ENCODE peak calls at places on chromosomes 4 and X, in nine cellular contexts. D, S, N, T, C, Q, R, X and H are unnamed samples.

GRCh38 chrX:133401539-133401938 is 13.8 kb downstream of the GPC4 start:
- DNase-seq in D (no peak), S (no peak), N (no peak), T (no peak), C (no peak), Q (no peak), R (no peak), X (no peak), H (no peak)

GRCh38 chrX:2642791-2643190 is 48.3 kb upstream of the CD99 start:
- DNase-seq in D (no peak), S (no peak), N (no peak), T (no peak), C (no peak), Q (no peak), R (no peak), X (no peak), H (no peak)

GRCh38 chrX:133668225-133668931 is 253.1 kb upstream of the GPC4 start:
- DNase-seq in D (no peak), S (peak), N (no peak), T (no peak), C (no peak), Q (no peak), R (no peak), X (no peak), H (no peak)

GRCh38 chr4:45566896-45567603 is 556.8 kb downstream of the GABRG1 start:
- DNase-seq in D (no peak), S (no peak), N (no peak), T (no peak), C (no peak), Q (no peak), R (no peak), X (no peak), H (no peak)

GRCh38 chrX:154321624-154322023 is 26.0 kb downstream of the TKTL1 start:
- DNase-seq in D (no peak), S (no peak), N (peak), T (no peak), C (no peak), Q (no peak), R (no peak), X (peak), H (no peak)

GRCh38 chr4:1364748-1365147 is 17.7 kb downstream of the UVSSA start:
- DNase-seq in D (no peak), S (no peak), N (no peak), T (no peak), C (no peak), Q (no peak), R (no peak), X (no peak), H (no peak)

GRCh38 chr4:137998666-137999429 is 243.3 kb downstream of the SLC7A11 start:
- DNase-seq in D (no peak), S (no peak), N (no peak), T (no peak), C (no peak), Q (no peak), R (no peak), X (no peak), H (no peak)

GRCh38 chr4:29131304-29131703 is 1588.9 kb upstream of the PCDH7 start:
- DNase-seq in D (no peak), S (no peak), N (no peak), T (peak), C (no peak), Q (no peak), R (no peak), X (no peak), H (no peak)

GRCh38 chr4:85039526-85039925 is 73.0 kb upstream of the WDFY3 start:
- DNase-seq in D (no peak), S (no peak), N (no peak), T (peak), C (no peak), Q (no peak), R (no peak), X (no peak), H (no peak)

GRCh38 chr4:112889619-112890294 is 159.7 kb upstream of the ANK2 start:
- DNase-seq in D (no peak), S (no peak), N (no peak), T (no peak), C (no peak), Q (no peak), R (no peak), X (peak), H (no peak)

GRCh38 chr4:133095591-133095990 is 53.5 kb upstream of the PCDH10 start:
- DNase-seq in D (no peak), S (no peak), N (no peak), T (no peak), C (no peak), Q (no peak), R (no peak), X (no peak), H (no peak)

GRCh38 chr4:100286601-100287000 is 96.3 kb upstream of the DDIT4L start:
- DNase-seq in D (no peak), S (no peak), N (no peak), T (no peak), C (no peak), Q (no peak), R (no peak), X (peak), H (no peak)